ENCODE peak calls at places on chromosomes 12 and 14, in ten cellular contexts. B is NCI-H2081; Y is Caki2; W is T-helper 17 cell; M is fibroblast of lung; C is mesothelial cell of epicardium; F is breast epithelium; D is glutamatergic neuron; Q is hypothalamus; G is stimulated activated CD4-positive, alpha-beta T cell treated with anti-CD3 and anti-CD28 coated beads, Interleukin-15, amount 100 ng/mL, for 1 hour. E is an unnamed sample.

GRCh38 chr12:76573840-76574373 is 14.3 kb upstream of the OSBPL8 start:
- DNase-seq in B (no peak), Y (no peak), W (no peak), M (no peak), C (no peak), F (no peak), D (no peak), Q (no peak), G (no peak), E (no peak)

GRCh38 chr12:11581179-11581755 is 68.2 kb upstream of the ETV6 start:
- DNase-seq in B (peak), Y (peak), W (peak), M (peak), C (peak), F (peak), D (peak), Q (no peak), G (peak), E (peak)

GRCh38 chr12:124457287-124458219 is 109.9 kb downstream of the NCOR2 start:
- DNase-seq in B (no peak), Y (no peak), W (peak), M (peak), C (no peak), F (peak), D (no peak), Q (peak), G (peak), E (no peak)

GRCh38 chr12:53695148-53696138 is 19.6 kb upstream of the ATP5MC2 start:
- DNase-seq in B (no peak), Y (no peak), W (peak), M (peak), C (peak), F (no peak), D (peak), Q (no peak), G (no peak), E (no peak)

GRCh38 chr12:66647034-66647691 is 31.7 kb downstream of the GRIP1 start:
- DNase-seq in B (no peak), Y (peak), W (no peak), M (peak), C (no peak), F (no peak), D (no peak), Q (no peak), G (no peak), E (peak)

GRCh38 chr12:57940052-57940914 is 1.1 kb upstream of the ATP23 start:
- DNase-seq in B (no peak), Y (peak), W (no peak), M (no peak), C (no peak), F (no peak), D (no peak), Q (no peak), G (no peak), E (no peak)

GRCh38 chr12:54207539-54208267 is 18.9 kb upstream of the SMUG1 start:
- DNase-seq in B (peak), Y (peak), W (peak), M (no peak), C (peak), F (peak), D (peak), Q (peak), G (peak), E (no peak)

GRCh38 chr12:120254809-120255208 is 10.7 kb downstream of the PXN start:
- DNase-seq in B (no peak), Y (no peak), W (no peak), M (no peak), C (no peak), F (no peak), D (no peak), Q (no peak), G (no peak), E (no peak)

GRCh38 chr12:67208326-67209067 is 60.7 kb upstream of the CAND1 start:
- DNase-seq in B (no peak), Y (no peak), W (no peak), M (no peak), C (no peak), F (no peak), D (no peak), Q (no peak), G (no peak), E (no peak)

GRCh38 chr14:97218336-97218712 is 421.1 kb downstream of the VRK1 start:
- DNase-seq in B (no peak), Y (no peak), W (no peak), M (no peak), C (no peak), F (no peak), D (no peak), Q (no peak), G (no peak), E (no peak)

GRCh38 chr12:151579-151978 is 62.4 kb downstream of the SLC6A12 start:
- DNase-seq in B (no peak), Y (no peak), W (no peak), M (no peak), C (no peak), F (no peak), D (no peak), Q (no peak), G (no peak), E (no peak)

GRCh38 chr12:125470838-125471775 is 405.9 kb downstream of the AACS start:
- DNase-seq in B (no peak), Y (no peak), W (no peak), M (peak), C (no peak), F (no peak), D (no peak), Q (no peak), G (no peak), E (no peak)

GRCh38 chr12:124506145-124506831 is 61.1 kb downstream of the NCOR2 start:
- DNase-seq in B (peak), Y (no peak), W (no peak), M (peak), C (peak), F (peak), D (peak), Q (no peak), G (no peak), E (no peak)

GRCh38 chr14:68135028-68135427 is 315.4 kb downstream of the RAD51B start:
- DNase-seq in B (no peak), Y (no peak), W (no peak), M (no peak), C (no peak), F (no peak), D (no peak), Q (no peak), G (no peak), E (no peak)

GRCh38 chr12:19200261-19200660 is 70.7 kb downstream of the PLEKHA5 start:
- DNase-seq in B (no peak), Y (peak), W (no peak), M (peak), C (no peak), F (no peak), D (no peak), Q (no peak), G (no peak), E (no peak)

GRCh38 chr12:14256139-14256538 is 109.3 kb upstream of the ATF7IP start:
- DNase-seq in B (no peak), Y (no peak), W (peak), M (peak), C (no peak), F (no peak), D (no peak), Q (no peak), G (no peak), E (no peak)

GRCh38 chr12:30200864-30201263 is 417.1 kb upstream of the TMTC1 start:
- DNase-seq in B (no peak), Y (no peak), W (no peak), M (peak), C (peak), F (no peak), D (peak), Q (no peak), G (no peak), E (no peak)

GRCh38 chr12:122406701-122407154 is 15.7 kb downstream of the CLIP1 start:
- DNase-seq in B (no peak), Y (peak), W (no peak), M (no peak), C (no peak), F (no peak), D (no peak), Q (no peak), G (no peak), E (no peak)

GRCh38 chr12:34306133-34306830 is 284.0 kb downstream of the ALG10 start:
- DNase-seq in B (no peak), Y (no peak), W (no peak), M (no peak), C (no peak), F (no peak), D (no peak), Q (no peak), G (no peak), E (no peak)

GRCh38 chr12:102034346-102034745 is 27.4 kb downstream of the WASHC3 start:
- DNase-seq in B (no peak), Y (no peak), W (no peak), M (peak), C (no peak), F (no peak), D (no peak), Q (no peak), G (no peak), E (no peak)

GRCh38 chr14:62126885-62127478 is 364.8 kb downstream of the SNAPC1 start:
- DNase-seq in B (peak), Y (peak), W (no peak), M (peak), C (no peak), F (no peak), D (no peak), Q (no peak), G (no peak), E (peak)

GRCh38 chr12:105554223-105554678 is 223.8 kb downstream of the C12orf75 start:
- DNase-seq in B (no peak), Y (no peak), W (no peak), M (peak), C (no peak), F (no peak), D (no peak), Q (no peak), G (no peak), E (no peak)

GRCh38 chr14:59570122-59570521 is 6.5 kb downstream of the CCDC175 start:
- DNase-seq in B (no peak), Y (peak), W (no peak), M (no peak), C (no peak), F (no peak), D (no peak), Q (no peak), G (no peak), E (no peak)

GRCh38 chr14:34640826-34641225 is 10.9 kb upstream of the SNX6 start:
- DNase-seq in B (no peak), Y (no peak), W (no peak), M (no peak), C (no peak), F (no peak), D (no peak), Q (no peak), G (no peak), E (no peak)

GRCh38 chr12:104603545-104603973 is 146.8 kb downstream of the CHST11 start:
- DNase-seq in B (no peak), Y (peak), W (no peak), M (peak), C (no peak), F (no peak), D (no peak), Q (no peak), G (no peak), E (no peak)

GRCh38 chr12:120257041-120257821 is 8.3 kb downstream of the PXN start:
- DNase-seq in B (no peak), Y (peak), W (no peak), M (peak), C (peak), F (peak), D (no peak), Q (no peak), G (no peak), E (no peak)

GRCh38 chr12:51846911-51847829 is 1.3 kb downstream of the FIGNL2 start:
- DNase-seq in B (no peak), Y (peak), W (peak), M (peak), C (peak), F (peak), D (peak), Q (no peak), G (no peak), E (no peak)

GRCh38 chr14:104094709-104095425 is 9.4 kb downstream of the ASPG start:
- DNase-seq in B (peak), Y (peak), W (peak), M (peak), C (peak), F (no peak), D (peak), Q (peak), G (peak), E (no peak)

GRCh38 chr12:53862831-53863230 is 75.8 kb upstream of the HOXC13 start:
- DNase-seq in B (no peak), Y (no peak), W (no peak), M (no peak), C (no peak), F (no peak), D (no peak), Q (no peak), G (no peak), E (no peak)

GRCh38 chr14:104093366-104094055 is 8.0 kb downstream of the ASPG start:
- DNase-seq in B (no peak), Y (no peak), W (no peak), M (no peak), C (no peak), F (no peak), D (peak), Q (no peak), G (no peak), E (no peak)

GRCh38 chr14:75627406-75627805 is 33.3 kb downstream of the ERG28 start:
- DNase-seq in B (no peak), Y (no peak), W (no peak), M (no peak), C (no peak), F (no peak), D (no peak), Q (no peak), G (no peak), E (no peak)

GRCh38 chr14:92252291-92252690 is 70.7 kb upstream of the SLC24A4 start:
- DNase-seq in B (peak), Y (no peak), W (no peak), M (no peak), C (no peak), F (no peak), D (no peak), Q (peak), G (no peak), E (no peak)

GRCh38 chr12:3042394-3042793 is 34.8 kb upstream of the TSPAN9 start:
- DNase-seq in B (no peak), Y (no peak), W (no peak), M (no peak), C (no peak), F (no peak), D (no peak), Q (no peak), G (no peak), E (no peak)

GRCh38 chr14:98937021-98937420 is 335.0 kb downstream of the BCL11B start:
- DNase-seq in B (no peak), Y (no peak), W (no peak), M (no peak), C (no peak), F (no peak), D (no peak), Q (no peak), G (no peak), E (no peak)

GRCh38 chr12:101697197-101697929 is at the start of gene CHPT1:
- DNase-seq in B (peak), Y (peak), W (peak), M (peak), C (peak), F (peak), D (peak), Q (peak), G (peak), E (no peak)

GRCh38 chr12:42483534-42483857 is 106.0 kb downstream of the PRICKLE1 start:
- DNase-seq in B (no peak), Y (no peak), W (peak), M (peak), C (no peak), F (no peak), D (no peak), Q (peak), G (no peak), E (no peak)

GRCh38 chr12:46904406-46905240 is 78.8 kb upstream of the SLC38A4 start:
- DNase-seq in B (no peak), Y (no peak), W (no peak), M (no peak), C (no peak), F (no peak), D (no peak), Q (no peak), G (no peak), E (no peak)

GRCh38 chr12:111789779-111790178 is 23.0 kb downstream of the ALDH2 start:
- DNase-seq in B (no peak), Y (no peak), W (no peak), M (no peak), C (no peak), F (no peak), D (no peak), Q (no peak), G (no peak), E (no peak)

GRCh38 chr14:37559386-37559785 is 35.7 kb downstream of the FOXA1 start:
- DNase-seq in B (no peak), Y (no peak), W (no peak), M (peak), C (no peak), F (no peak), D (no peak), Q (no peak), G (no peak), E (no peak)